ENCODE peak calls at places on chromosomes 4 and X, in five cellular contexts. M, D, Q, J and Z are unnamed samples. For H3K79me1, the result is how much of the 10 kb centered on the place peaks cover.

GRCh38 chr4:20256381-20256881 is 4.7 kb downstream of the SLIT2 start:
- DNase-seq in D (no peak), Q (no peak), M (no peak), J (no peak), Z (no peak)

GRCh38 chr4:184267206-184267608 is 49.5 kb upstream of the ENPP6 start:
- DNase-seq in Q (peak), J (no peak), D (no peak), M (no peak), Z (no peak)

GRCh38 chrX:102627640-102628039 is 23.6 kb upstream of the GPRASP1 start:
- DNase-seq in J (no peak), M (no peak), D (no peak), Q (no peak), Z (no peak)

GRCh38 chrX:153643431-153644351 is 3.3 kb upstream of the DUSP9 start:
- DNase-seq in J (no peak), Q (peak), M (no peak), D (no peak), Z (peak)

GRCh38 chr4:114626202-114626601 is 27.6 kb downstream of the UGT8 start:
- DNase-seq in M (no peak), J (no peak), Q (no peak), D (no peak), Z (no peak)

GRCh38 chrX:34813618-34814017 is 129.0 kb upstream of the FAM47B start:
- DNase-seq in D (no peak), Q (no peak), J (no peak), M (no peak), Z (no peak)

GRCh38 chr4:173181769-173182374 is 13.3 kb downstream of the GALNT7 start:
- DNase-seq in Q (no peak), D (no peak), J (no peak), M (no peak), Z (peak)

GRCh38 chrX:48487362-48487785 is 11.4 kb downstream of the FTSJ1 start:
- DNase-seq in M (no peak), Q (no peak), J (peak), D (no peak), Z (peak)

GRCh38 chrX:139708067-139708466 is at the start of gene MCF2:
- DNase-seq in J (no peak), M (no peak), D (no peak), Q (no peak), Z (no peak)

GRCh38 chr4:80184791-80185756 is 12.2 kb upstream of the PRDM8 start:
- DNase-seq in M (no peak), D (no peak), Q (peak), J (no peak), Z (peak)

GRCh38 chr4:142846729-142847606 is 867 bp upstream of the INPP4B start:
- DNase-seq in Q (peak), D (peak), J (peak), M (no peak), Z (peak)

GRCh38 chr4:189046642-189047041 is 894.0 kb upstream of the FRG1 start:
- DNase-seq in M (peak), D (no peak), J (no peak), Q (peak), Z (peak)

GRCh38 chr4:98613453-98614075 is 44.8 kb downstream of the TSPAN5 start:
- DNase-seq in M (no peak), Q (no peak), J (no peak), D (no peak), Z (peak)
- H3K79me1 ChIP-seq in M (under half), Q (under half), J (under half), D (under half), Z (under half)

DNA sequence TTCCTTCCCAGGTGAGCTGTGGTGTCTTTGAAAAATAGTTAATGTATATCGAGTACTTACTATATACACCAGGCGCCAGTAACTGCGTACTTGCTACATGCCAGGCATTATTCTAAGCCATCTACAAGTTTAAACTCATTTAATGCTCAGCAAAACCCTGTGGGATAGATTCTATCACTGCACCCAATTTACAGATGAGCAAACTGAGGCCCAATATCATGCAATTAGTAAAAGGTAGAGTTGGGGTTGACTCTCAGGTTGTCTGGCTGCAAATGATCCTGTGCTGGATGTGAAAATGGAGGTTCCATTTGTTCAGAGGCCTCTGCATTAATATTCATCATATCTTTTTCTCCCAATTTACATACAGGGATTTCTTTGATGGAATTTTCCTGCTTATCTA is 17.6 kb downstream of the NKX3-2 start:
- DNase-seq in Q (no peak), M (no peak), D (no peak), J (no peak), Z (no peak)
- H2BK12ac ChIP-seq in Q (no peak), M (no peak), D (no peak), J (no peak), Z (no peak)

GRCh38 chr4:101954351-101954750 is 163.8 kb downstream of the BANK1 start:
- DNase-seq in J (no peak), D (no peak), Q (no peak), M (no peak), Z (no peak)

GRCh38 chr4:101958547-101958946 is 168.0 kb downstream of the BANK1 start:
- DNase-seq in Q (no peak), D (no peak), M (no peak), J (no peak), Z (no peak)

GRCh38 chr4:101953949-101954348 is 163.4 kb downstream of the BANK1 start:
- DNase-seq in D (peak), Q (peak), M (peak), J (peak), Z (peak)

GRCh38 chr4:101954975-101955678 is 164.6 kb downstream of the BANK1 start:
- DNase-seq in D (no peak), M (no peak), J (no peak), Q (no peak), Z (no peak)

GRCh38 chr4:101956068-101956805 is 165.7 kb downstream of the BANK1 start:
- DNase-seq in J (no peak), Q (no peak), M (no peak), D (no peak), Z (no peak)
- H3K23ac ChIP-seq in J (no peak), Q (no peak), M (no peak), D (no peak), Z (no peak)

GRCh38 chr4:5878359-5878758 is 14.5 kb downstream of the CRMP1 start:
- DNase-seq in M (no peak), Q (no peak), J (no peak), D (no peak), Z (no peak)

GRCh38 chr4:5870701-5871100 is 22.2 kb downstream of the CRMP1 start:
- DNase-seq in D (no peak), Q (no peak), J (no peak), M (no peak), Z (no peak)

GRCh38 chr4:5870220-5870619 is 22.7 kb downstream of the CRMP1 start:
- DNase-seq in J (no peak), D (no peak), Q (no peak), M (no peak), Z (no peak)

GRCh38 chr4:5874811-5875465 is 17.9 kb downstream of the CRMP1 start:
- DNase-seq in J (no peak), Q (peak), M (no peak), D (no peak), Z (no peak)
- H3K79me1 ChIP-seq in J (under half), Q (under half), M (under half), D (under half), Z (under half)

GRCh38 chr4:150342945-150343344 is 239.0 kb upstream of the MAB21L2 start:
- DNase-seq in M (no peak), Q (no peak), D (no peak), J (no peak), Z (peak)

GRCh38 chr4:150343796-150344195 is 238.2 kb upstream of the MAB21L2 start:
- DNase-seq in D (no peak), J (no peak), Q (no peak), M (no peak), Z (no peak)

DNA sequence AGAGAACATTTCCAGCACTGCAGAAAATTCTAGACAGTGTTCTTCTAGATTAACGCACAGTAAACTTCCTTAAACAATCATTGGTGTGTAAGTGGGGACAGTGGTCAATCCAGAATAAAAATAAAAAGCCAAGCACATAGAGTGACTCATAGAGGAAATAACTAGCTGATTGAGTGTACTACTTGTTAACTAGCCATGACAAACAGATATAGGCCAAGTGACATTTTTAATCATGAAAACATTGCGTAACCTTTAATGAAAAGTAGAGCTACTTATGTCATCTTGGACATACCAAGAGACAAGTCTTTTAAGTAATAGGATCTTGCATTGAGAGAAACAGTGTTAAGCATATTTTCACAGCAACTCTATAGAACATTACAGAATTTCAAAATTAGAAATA is 233.9 kb upstream of the MAB21L2 start:
- DNase-seq in M (no peak), J (no peak), D (no peak), Q (no peak), Z (peak)
- H2BK12ac ChIP-seq in M (no peak), J (no peak), D (no peak), Q (no peak), Z (no peak)

GRCh38 chr4:90318208-90318607 is 191.0 kb downstream of the CCSER1 start:
- DNase-seq in M (no peak), Q (no peak), D (no peak), J (no peak), Z (peak)

DNA sequence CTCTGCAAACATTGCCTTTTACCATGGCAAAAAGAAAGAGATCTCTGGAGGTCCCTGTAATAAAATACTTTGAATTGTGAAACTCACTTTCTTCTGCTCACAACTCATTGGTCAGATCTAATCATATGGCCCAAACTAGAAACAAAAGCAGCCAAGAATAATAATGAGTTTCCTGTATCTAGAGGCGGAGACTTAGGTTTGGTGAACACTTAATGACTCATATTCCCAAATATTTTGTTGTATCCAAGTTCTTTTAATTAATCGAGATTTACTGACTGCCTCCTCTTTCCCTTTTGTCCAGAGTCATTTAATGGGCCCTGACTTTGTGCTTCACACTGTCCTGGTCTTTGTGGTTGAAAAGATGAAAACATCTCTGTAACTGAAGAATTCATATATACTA is 190.6 kb downstream of the CCSER1 start:
- DNase-seq in Q (no peak), M (no peak), J (no peak), D (no peak), Z (peak)
- H3K23ac ChIP-seq in Q (no peak), M (no peak), J (no peak), D (no peak), Z (no peak)

GRCh38 chr4:147814334-147814733 is 82.4 kb downstream of the ARHGAP10 start:
- DNase-seq in Q (no peak), D (no peak), J (no peak), M (no peak), Z (no peak)

GRCh38 chr4:147813107-147813773 is 81.4 kb downstream of the ARHGAP10 start:
- DNase-seq in J (no peak), Q (no peak), D (no peak), M (no peak), Z (no peak)

GRCh38 chr4:147811878-147812277 is 80.0 kb downstream of the ARHGAP10 start:
- DNase-seq in D (no peak), J (no peak), M (no peak), Q (no peak), Z (no peak)

GRCh38 chr4:147816382-147817254 is 84.7 kb downstream of the ARHGAP10 start:
- DNase-seq in D (no peak), Q (no peak), M (no peak), J (no peak), Z (no peak)

DNA sequence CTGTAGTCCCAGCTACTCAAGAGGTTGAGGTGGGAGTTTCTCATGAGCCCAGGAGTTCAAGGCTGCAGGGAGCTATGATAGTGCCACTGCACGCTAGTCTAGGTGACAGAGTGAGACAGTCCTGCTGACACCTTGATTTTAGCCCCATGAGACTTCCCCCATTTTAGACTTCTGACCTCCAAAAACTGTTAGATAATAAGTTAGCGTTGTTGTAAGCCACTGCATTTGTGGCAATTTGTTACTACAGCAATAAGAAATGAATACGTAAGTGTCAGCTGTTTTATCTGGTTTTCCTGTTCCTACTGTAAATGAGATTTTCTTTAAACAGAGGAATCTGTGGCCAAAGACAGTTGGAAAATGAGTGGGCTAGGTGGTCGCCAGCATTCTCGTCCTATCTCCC is 83.9 kb downstream of the ARHGAP10 start:
- DNase-seq in Q (no peak), D (no peak), M (no peak), J (no peak), Z (no peak)
- H3K79me1 ChIP-seq in Q (under half), D (under half), M (under half), J (under half), Z (under half)